ENCODE peak calls at places on chromosome X, in four cellular contexts. X is fibroblast of pulmonary artery; Q is effector memory CD8-positive, alpha-beta T cell; E is breast epithelium. S is an unnamed sample.

GRCh38 chrX:87583679-87584078 is 66.1 kb downstream of the KLHL4 start:
- DNase-seq in Q (no peak), E (no peak), X (peak; percentile 40), S (no peak)

GRCh38 chrX:25873196-25873595 is 264.9 kb upstream of the MAGEB18 start:
- DNase-seq in Q (no peak), E (no peak), X (peak; percentile 81), S (no peak)

GRCh38 chrX:41621236-41621651 is 67.5 kb upstream of the GPR34 start:
- DNase-seq in E (no peak), Q (no peak), X (peak; percentile 53), S (no peak)

GRCh38 chrX:150517303-150517896 is 51.0 kb upstream of the MTM1 start:
- DNase-seq in Q (no peak), X (peak; percentile 30), E (no peak), S (no peak)

GRCh38 chrX:11365426-11365825 is 72.2 kb downstream of the AMELX start:
- DNase-seq in Q (no peak), E (no peak), X (no peak), S (no peak)

GRCh38 chrX:30734782-30735181 is 81.6 kb downstream of the GK start:
- DNase-seq in E (no peak), Q (no peak), X (no peak), S (no peak)

GRCh38 chrX:68685722-68686683 is 38.5 kb downstream of the STARD8 start:
- DNase-seq in X (peak; percentile 91), E (no peak), Q (no peak), S (no peak)

GRCh38 chrX:147565239-147565638 is 346.5 kb upstream of the FMR1 start:
- DNase-seq in Q (no peak), E (no peak), X (no peak), S (no peak)

GRCh38 chrX:39049975-39050374 is 248.7 kb downstream of the MID1IP1 start:
- DNase-seq in X (no peak), Q (no peak), E (no peak), S (no peak)

GRCh38 chrX:10619311-10620015 is 922 bp downstream of the MID1 start:
- DNase-seq in X (peak; percentile 35), E (no peak), Q (no peak), S (no peak)

GRCh38 chrX:69424161-69424560 is 80.0 kb upstream of the NALF2 start:
- DNase-seq in X (peak; percentile 30), Q (no peak), E (no peak), S (no peak)

GRCh38 chrX:72208126-72208525 is 26.6 kb downstream of the PIN4 start:
- DNase-seq in X (no peak), E (no peak), Q (no peak), S (no peak)

GRCh38 chrX:73943572-73943899 is 360.4 kb upstream of the ZCCHC13 start:
- DNase-seq in E (no peak), Q (no peak), X (peak; percentile 21), S (no peak)

GRCh38 chrX:11296051-11296450 is 2.8 kb downstream of the AMELX start:
- DNase-seq in E (no peak), X (no peak), Q (no peak), S (no peak)

GRCh38 chrX:20312018-20312417 is 45.3 kb upstream of the RPS6KA3 start:
- DNase-seq in E (no peak), Q (no peak), X (no peak), S (no peak)

GRCh38 chrX:72274526-72274925 is 2.5 kb downstream of the RPS4X start:
- DNase-seq in E (no peak), Q (no peak), X (no peak), S (peak; percentile 25)

GRCh38 chrX:130264573-130264972 is 4.1 kb downstream of the ZNF280C start:
- DNase-seq in E (no peak), Q (no peak), X (peak; percentile 20), S (no peak)

GRCh38 chrX:140572724-140573123 is 67.9 kb upstream of the SOX3 start:
- DNase-seq in Q (no peak), E (no peak), X (peak; percentile 23), S (no peak)

GRCh38 chrX:330726-331144 is 12.1 kb upstream of the GTPBP6 start:
- DNase-seq in X (no peak), E (peak; percentile 39), Q (no peak), S (no peak)

GRCh38 chrX:38278682-38279081 is 48.6 kb downstream of the RPGR start:
- DNase-seq in E (no peak), Q (no peak), X (no peak), S (no peak)

GRCh38 chrX:15349046-15349445 is 13.7 kb upstream of the PIGA start:
- DNase-seq in E (peak; percentile 52), X (peak; percentile 80), Q (peak; percentile 14), S (peak; percentile 14)

GRCh38 chrX:74419861-74420193 is 1.5 kb upstream of the SLC16A2 start:
- DNase-seq in Q (no peak), E (no peak), X (no peak), S (no peak)

GRCh38 chrX:37078434-37078703 is 70.2 kb downstream of the FAM47C start:
- DNase-seq in E (no peak), X (no peak), Q (no peak), S (no peak)

GRCh38 chrX:153333821-153334653 is at the start of gene ZNF275:
- DNase-seq in E (peak; percentile 62), Q (peak; percentile 76), X (peak; percentile 70), S (peak; percentile 81)

GRCh38 chrX:39823424-39823823 is 274.3 kb downstream of the BCOR start:
- DNase-seq in E (no peak), Q (no peak), X (no peak), S (no peak)

GRCh38 chrX:118178450-118178849 is 61.8 kb upstream of the KLHL13 start:
- DNase-seq in X (no peak), Q (no peak), E (no peak), S (no peak)

GRCh38 chrX:46444011-46444410 is 101.2 kb downstream of the ZNF674 start:
- DNase-seq in Q (no peak), E (no peak), X (peak; percentile 71), S (no peak)

GRCh38 chrX:112800901-112801775 is 39.5 kb downstream of the AMOT start:
- DNase-seq in X (no peak), E (no peak), Q (no peak), S (no peak)

GRCh38 chrX:153522259-153522658 is 4.8 kb downstream of the ATP2B3 start:
- DNase-seq in Q (no peak), X (no peak), E (no peak), S (no peak)

S was measured in central memory CD4-positive, alpha-beta T cell.